ENCODE peak calls at places on chromosomes 16 and 17, in seven cellular contexts. One of them, this sample, is unnamed.

GRCh38 chr17:62916684-62917571 is 49.1 kb upstream of the TANC2 start:
- DNase-seq in SK-N-SH: no peak
- DNase-seq in AG04450: no peak
- DNase-seq in CD4-positive, CD25-positive, alpha-beta regulatory T cell: no peak
- DNase-seq in progenitor cell of endocrine pancreas: no peak
- DNase-seq in breast epithelium: no peak
- DNase-seq in ELR: no peak
- DNase-seq in this sample: no peak

GRCh38 chr17:35313875-35314409 is 59.5 kb downstream of the SLFN11 start:
- DNase-seq in SK-N-SH: peak
- DNase-seq in CD4-positive, CD25-positive, alpha-beta regulatory T cell: peak
- DNase-seq in AG04450: no peak
- DNase-seq in ELR: no peak
- DNase-seq in progenitor cell of endocrine pancreas: no peak
- DNase-seq in breast epithelium: no peak
- DNase-seq in this sample: no peak

GRCh38 chr16:22326771-22327445 is 29.7 kb downstream of the POLR3E start:
- DNase-seq in CD4-positive, CD25-positive, alpha-beta regulatory T cell: no peak
- DNase-seq in SK-N-SH: no peak
- DNase-seq in progenitor cell of endocrine pancreas: no peak
- DNase-seq in breast epithelium: no peak
- DNase-seq in AG04450: no peak
- DNase-seq in ELR: no peak
- DNase-seq in this sample: no peak

GRCh38 chr17:214881-215331 is 33.5 kb upstream of the DOC2B start:
- DNase-seq in ELR: no peak
- DNase-seq in AG04450: no peak
- DNase-seq in CD4-positive, CD25-positive, alpha-beta regulatory T cell: no peak
- DNase-seq in progenitor cell of endocrine pancreas: no peak
- DNase-seq in breast epithelium: no peak
- DNase-seq in SK-N-SH: no peak
- DNase-seq in this sample: no peak

GRCh38 chr17:68514809-68515208 is 2.6 kb downstream of the PRKAR1A start:
- DNase-seq in breast epithelium: no peak
- DNase-seq in progenitor cell of endocrine pancreas: no peak
- DNase-seq in SK-N-SH: no peak
- DNase-seq in AG04450: no peak
- DNase-seq in CD4-positive, CD25-positive, alpha-beta regulatory T cell: no peak
- DNase-seq in ELR: peak
- DNase-seq in this sample: no peak

GRCh38 chr17:42111901-42112551 is 488 bp downstream of the DHX58 start:
- DNase-seq in AG04450: no peak
- DNase-seq in CD4-positive, CD25-positive, alpha-beta regulatory T cell: no peak
- DNase-seq in SK-N-SH: no peak
- DNase-seq in breast epithelium: no peak
- DNase-seq in progenitor cell of endocrine pancreas: no peak
- DNase-seq in ELR: peak
- DNase-seq in this sample: no peak

GRCh38 chr17:42848093-42848492 is 2.9 kb upstream of the AOC3 start:
- DNase-seq in breast epithelium: no peak
- DNase-seq in progenitor cell of endocrine pancreas: no peak
- DNase-seq in SK-N-SH: no peak
- DNase-seq in AG04450: no peak
- DNase-seq in ELR: no peak
- DNase-seq in CD4-positive, CD25-positive, alpha-beta regulatory T cell: no peak
- DNase-seq in this sample: no peak

GRCh38 chr17:73532441-73532901 is 111.8 kb downstream of the SDK2 start:
- DNase-seq in SK-N-SH: peak
- DNase-seq in CD4-positive, CD25-positive, alpha-beta regulatory T cell: no peak
- DNase-seq in ELR: no peak
- DNase-seq in progenitor cell of endocrine pancreas: no peak
- DNase-seq in AG04450: no peak
- DNase-seq in breast epithelium: no peak
- DNase-seq in this sample: no peak

GRCh38 chr17:5747276-5747675 is 163.0 kb upstream of the NLRP1 start:
- DNase-seq in CD4-positive, CD25-positive, alpha-beta regulatory T cell: no peak
- DNase-seq in AG04450: no peak
- DNase-seq in breast epithelium: no peak
- DNase-seq in progenitor cell of endocrine pancreas: no peak
- DNase-seq in ELR: no peak
- DNase-seq in SK-N-SH: no peak
- DNase-seq in this sample: no peak

GRCh38 chr16:5366126-5366525 is 268.5 kb upstream of the EEF2KMT start:
- DNase-seq in SK-N-SH: no peak
- DNase-seq in CD4-positive, CD25-positive, alpha-beta regulatory T cell: no peak
- DNase-seq in ELR: no peak
- DNase-seq in AG04450: no peak
- DNase-seq in breast epithelium: no peak
- DNase-seq in progenitor cell of endocrine pancreas: no peak
- DNase-seq in this sample: no peak

GRCh38 chr16:22192261-22193133 is 13.6 kb upstream of the EEF2K start:
- DNase-seq in breast epithelium: peak
- DNase-seq in progenitor cell of endocrine pancreas: no peak
- DNase-seq in AG04450: peak
- DNase-seq in SK-N-SH: no peak
- DNase-seq in CD4-positive, CD25-positive, alpha-beta regulatory T cell: peak
- DNase-seq in ELR: peak
- DNase-seq in this sample: no peak

This sample was measured in HCT116.